ENCODE peak calls at places on chromosomes 6 and 20, in four cellular contexts. O, V, G and E are unnamed samples.

GRCh38 chr20:60899320-60899719 is 352.7 kb upstream of the CDH4 start:
- DNase-seq in G (no peak), V (no peak), O (no peak), E (no peak)

GRCh38 chr6:142790257-142790656 is 154.7 kb downstream of the HIVEP2 start:
- DNase-seq in G (no peak), V (no peak), O (peak), E (no peak)

GRCh38 chr6:90362273-90362672 is 65.6 kb upstream of the BACH2 start:
- DNase-seq in V (no peak), O (no peak), G (no peak), E (no peak)

GRCh38 chr6:5763871-5764270 is 242.9 kb downstream of the NRN1 start:
- DNase-seq in V (peak), O (no peak), G (no peak), E (no peak)

GRCh38 chr20:11178946-11179654 is 505.3 kb upstream of the JAG1 start:
- DNase-seq in G (no peak), O (peak), V (no peak), E (no peak)

GRCh38 chr20:63061051-63061531 is 54.3 kb upstream of the BHLHE23 start:
- DNase-seq in V (no peak), O (no peak), G (peak), E (no peak)

GRCh38 chr20:31822421-31823330 is 3.5 kb downstream of the MYLK2 start:
- DNase-seq in V (no peak), G (peak), O (peak), E (peak)

GRCh38 chr6:111982681-111983080 is 71.2 kb upstream of the CCN6 start:
- DNase-seq in O (no peak), G (no peak), V (no peak), E (no peak)

GRCh38 chr6:162973975-162974374 is 246.2 kb downstream of the PACRG start:
- DNase-seq in G (no peak), O (no peak), V (no peak), E (no peak)

GRCh38 chr6:42088101-42088591 is 37.8 kb downstream of the TAF8 start:
- DNase-seq in O (no peak), V (no peak), G (no peak), E (no peak)

GRCh38 chr20:9500121-9500911 is 14.1 kb upstream of the LAMP5 start:
- DNase-seq in O (no peak), G (no peak), V (no peak), E (no peak)

GRCh38 chr6:46023216-46023915 is 7.7 kb upstream of the CLIC5 start:
- DNase-seq in O (no peak), G (no peak), V (no peak), E (no peak)

GRCh38 chr6:39870950-39871349 is 63.3 kb downstream of the MOCS1 start:
- DNase-seq in V (no peak), G (no peak), O (no peak), E (no peak)

GRCh38 chr6:134295953-134296553 is 21.9 kb downstream of the SGK1 start:
- DNase-seq in O (peak), V (no peak), G (no peak), E (no peak)

GRCh38 chr6:161242779-161243693 is 30.8 kb downstream of the AGPAT4 start:
- DNase-seq in O (no peak), G (peak), V (no peak), E (no peak)

GRCh38 chr6:129748212-129748900 is 38.4 kb upstream of the ARHGAP18 start:
- DNase-seq in O (peak), V (peak), G (no peak), E (no peak)

GRCh38 chr6:112475083-112475482 is 128.0 kb downstream of the RFPL4B start:
- DNase-seq in V (no peak), O (no peak), G (no peak), E (no peak)

GRCh38 chr20:34052414-34052813 is 58.7 kb downstream of the RALY start:
- DNase-seq in O (no peak), V (no peak), G (no peak), E (no peak)

GRCh38 chr20:64090165-64090564 is 6.0 kb upstream of the LKAAEAR1 start:
- DNase-seq in G (no peak), O (no peak), V (no peak), E (peak)

GRCh38 chr6:52555531-52556228 is 21.2 kb downstream of the TRAM2 start:
- DNase-seq in O (no peak), G (no peak), V (no peak), E (no peak)

GRCh38 chr6:52558266-52559000 is 18.4 kb downstream of the TRAM2 start:
- DNase-seq in O (no peak), V (no peak), G (no peak), E (no peak)

GRCh38 chr6:52554684-52555280 is 22.1 kb downstream of the TRAM2 start:
- DNase-seq in G (no peak), V (no peak), O (no peak), E (no peak)

GRCh38 chr6:52560462-52560861 is 16.4 kb downstream of the TRAM2 start:
- DNase-seq in V (no peak), O (no peak), G (no peak), E (no peak)

DNA sequence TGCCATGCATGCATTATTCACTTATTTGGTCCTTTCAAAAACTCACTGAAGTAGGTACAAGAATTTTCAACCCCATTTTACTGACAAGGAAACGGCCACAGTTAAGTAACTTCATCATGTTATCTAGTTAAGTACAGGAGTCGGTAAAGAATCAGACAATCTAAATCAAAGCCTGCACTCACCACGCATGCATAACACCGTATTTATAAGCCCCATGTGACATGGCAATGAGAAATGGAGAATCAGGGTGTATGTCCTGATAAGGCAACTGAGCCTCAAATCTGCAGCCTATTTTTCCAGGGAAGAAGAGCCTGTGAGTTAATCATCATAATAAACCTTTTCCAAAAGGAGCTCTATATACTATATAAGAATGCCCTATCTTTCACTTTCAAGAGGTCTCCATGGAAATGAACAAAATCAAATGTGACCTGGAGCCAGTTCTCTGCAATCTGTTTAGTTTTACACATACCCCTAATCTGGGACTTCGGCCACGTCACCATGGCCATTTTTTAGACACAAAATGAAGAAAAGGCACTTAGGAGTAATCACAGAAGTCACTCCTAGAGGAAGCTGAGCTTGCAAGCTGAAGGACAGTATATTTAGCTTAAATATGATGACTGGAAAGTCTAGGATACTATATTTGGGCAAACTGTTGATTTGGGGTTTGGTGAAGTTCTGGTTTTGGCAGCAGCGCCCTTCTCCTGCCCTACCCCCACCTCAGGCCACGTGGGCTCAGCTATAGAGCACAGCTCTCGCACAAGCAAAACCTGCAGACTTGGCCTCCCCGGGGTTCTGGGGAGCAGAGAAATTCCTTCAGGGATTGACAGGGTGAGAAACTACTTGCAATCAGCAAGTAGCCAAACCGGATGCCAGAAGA is 19.2 kb downstream of the TRAM2 start:
- DNase-seq in O (no peak), V (no peak), G (peak), E (no peak)
- TF ChIP-seq TCF12 in O (no peak), V (no peak), G (no peak), E (no peak)

GRCh38 chr20:51613576-51613975 is 71.1 kb upstream of the NFATC2 start:
- DNase-seq in V (no peak), O (no peak), G (no peak), E (no peak)
- H3K4me2 ChIP-seq in V (no peak), O (no peak), G (no peak), E (no peak)

DNA sequence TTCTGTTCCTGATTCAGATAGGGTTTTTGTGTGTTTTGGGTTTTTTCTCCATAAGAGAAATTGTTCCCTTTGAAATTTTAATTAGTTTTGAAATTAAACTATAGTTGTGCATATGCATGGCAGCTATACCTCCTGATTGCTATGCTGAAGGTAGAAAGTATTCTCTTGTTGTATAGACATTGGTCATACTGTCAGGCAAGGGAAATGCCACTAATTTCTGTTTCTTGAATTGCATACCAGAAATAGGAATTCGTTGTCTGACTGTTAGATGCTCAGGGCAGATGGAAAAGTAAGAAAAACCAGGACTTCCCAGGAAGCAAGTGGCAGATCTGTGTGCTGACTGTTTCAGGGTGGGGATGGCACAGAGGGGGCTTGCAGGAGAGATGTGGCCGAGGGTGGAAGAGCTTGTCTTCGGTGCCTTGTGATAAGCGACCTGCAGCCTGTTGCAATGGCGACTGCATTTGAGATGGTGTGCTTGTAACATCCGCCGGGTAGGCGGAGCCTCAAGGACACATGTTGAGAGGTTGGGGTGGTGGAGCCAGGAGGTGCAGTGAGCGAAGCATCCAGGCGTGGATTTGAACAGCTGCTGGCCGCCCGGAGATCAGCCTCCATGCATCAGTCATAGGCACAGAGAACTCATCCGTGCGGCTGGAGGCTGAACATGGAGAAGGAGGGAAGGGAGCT is 42.8 kb downstream of the RREB1 start:
- DNase-seq in V (no peak), G (no peak), O (no peak), E (no peak)
- TF ChIP-seq TCF12 in V (no peak), G (no peak), O (no peak), E (no peak)

DNA sequence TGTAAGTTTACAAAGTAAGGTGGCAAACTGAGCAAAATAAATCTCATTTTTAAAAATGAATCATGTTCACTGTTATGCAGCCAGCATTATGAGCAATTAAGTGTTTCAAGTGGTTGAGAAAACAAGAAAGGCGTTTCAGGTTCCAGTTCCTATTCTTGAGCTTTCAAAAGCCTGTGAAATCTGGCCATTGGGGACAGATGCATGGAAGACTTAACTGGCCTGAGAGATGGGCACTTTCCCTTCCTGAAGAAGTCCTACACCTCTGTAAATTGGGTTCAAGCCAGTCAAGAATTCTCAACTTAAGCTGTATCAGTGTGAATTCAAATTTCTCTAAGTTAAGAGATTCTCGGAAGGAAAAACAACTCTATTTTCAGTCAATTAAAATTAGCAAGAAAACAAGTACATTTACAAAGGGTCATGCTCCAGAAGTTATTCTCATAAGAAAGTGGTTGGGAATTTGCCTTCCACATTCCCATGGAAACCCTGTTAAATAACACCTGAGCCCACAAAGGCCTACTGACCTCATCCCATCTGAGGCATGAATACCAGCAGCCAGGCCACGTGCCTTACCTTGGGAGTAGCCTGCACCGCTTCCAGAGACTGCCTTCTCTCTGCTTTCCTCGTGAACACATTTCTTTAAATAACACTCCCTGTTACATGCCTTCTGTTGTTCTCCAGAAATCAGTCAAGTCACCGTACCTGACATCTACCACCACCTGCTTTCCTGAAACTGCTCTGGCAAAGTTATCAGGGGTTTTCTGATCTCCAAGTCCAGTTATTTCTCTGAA is 19.4 kb downstream of the MAP3K5 start:
- DNase-seq in O (no peak), G (no peak), V (peak), E (no peak)
- H3K4me2 ChIP-seq in O (no peak), G (no peak), V (peak), E (no peak)

GRCh38 chr20:39016076-39016475 is 53.9 kb downstream of the DHX35 start:
- DNase-seq in O (no peak), G (no peak), V (no peak), E (no peak)

GRCh38 chr20:39021748-39022147 is 59.6 kb downstream of the DHX35 start:
- DNase-seq in V (peak), G (no peak), O (no peak), E (no peak)

GRCh38 chr20:39016496-39016895 is 54.4 kb downstream of the DHX35 start:
- DNase-seq in G (no peak), V (no peak), O (no peak), E (no peak)

GRCh38 chr20:39019805-39020325 is 57.7 kb downstream of the DHX35 start:
- DNase-seq in V (peak), G (no peak), O (no peak), E (no peak)
- TF ChIP-seq TCF12 in V (no peak), G (no peak), O (no peak), E (no peak)